ENCODE peak calls at places on chromosomes 2 and 18, in six cellular contexts. One of them, this sample, is unnamed. For H3K4me1, the result is how much of the 10 kb centered on the place peaks cover.

GRCh38 chr2:199273043-199273647 is 184.6 kb downstream of the SATB2 start:
- DNase-seq in adrenal gland: no peak
- DNase-seq in colonic mucosa: no peak
- DNase-seq in right atrium auricular region: no peak
- DNase-seq in body of pancreas: no peak
- DNase-seq in CD8-positive, alpha-beta T cell: no peak
- DNase-seq in this sample: no peak

GRCh38 chr2:206083602-206084467 is 2.1 kb downstream of the INO80D start:
- DNase-seq in body of pancreas: peak
- DNase-seq in CD8-positive, alpha-beta T cell: peak
- DNase-seq in adrenal gland: no peak
- DNase-seq in right atrium auricular region: no peak
- DNase-seq in colonic mucosa: peak
- DNase-seq in this sample: no peak

GRCh38 chr2:65064728-65065552 is 8.7 kb downstream of the CEP68 start:
- DNase-seq in CD8-positive, alpha-beta T cell: peak
- DNase-seq in colonic mucosa: peak
- DNase-seq in right atrium auricular region: peak
- DNase-seq in body of pancreas: peak
- DNase-seq in adrenal gland: peak
- DNase-seq in this sample: peak

GRCh38 chr2:214839464-214839863 is 30.0 kb upstream of the BARD1 start:
- DNase-seq in adrenal gland: no peak
- DNase-seq in body of pancreas: no peak
- DNase-seq in CD8-positive, alpha-beta T cell: no peak
- DNase-seq in right atrium auricular region: no peak
- DNase-seq in colonic mucosa: no peak
- DNase-seq in this sample: no peak

GRCh38 chr2:112765251-112765650 is 842 bp upstream of the CKAP2L start:
- DNase-seq in right atrium auricular region: no peak
- DNase-seq in adrenal gland: no peak
- DNase-seq in colonic mucosa: no peak
- DNase-seq in body of pancreas: no peak
- DNase-seq in CD8-positive, alpha-beta T cell: no peak
- DNase-seq in this sample: no peak

GRCh38 chr2:67389286-67389685 is 7.8 kb upstream of the ETAA1 start:
- DNase-seq in CD8-positive, alpha-beta T cell: no peak
- DNase-seq in right atrium auricular region: no peak
- DNase-seq in body of pancreas: no peak
- DNase-seq in adrenal gland: no peak
- DNase-seq in colonic mucosa: no peak
- DNase-seq in this sample: no peak

GRCh38 chr2:85257359-85258193 is 70.2 kb downstream of the TGOLN2 start:
- DNase-seq in colonic mucosa: no peak
- DNase-seq in body of pancreas: no peak
- DNase-seq in CD8-positive, alpha-beta T cell: no peak
- DNase-seq in right atrium auricular region: no peak
- DNase-seq in adrenal gland: no peak
- DNase-seq in this sample: no peak

GRCh38 chr2:222105046-222105445 is 193.8 kb downstream of the PAX3 start:
- DNase-seq in body of pancreas: no peak
- DNase-seq in CD8-positive, alpha-beta T cell: no peak
- DNase-seq in right atrium auricular region: no peak
- DNase-seq in colonic mucosa: no peak
- DNase-seq in adrenal gland: no peak
- DNase-seq in this sample: no peak

GRCh38 chr2:42967959-42968674 is 175.7 kb upstream of the HAAO start:
- DNase-seq in body of pancreas: peak
- DNase-seq in CD8-positive, alpha-beta T cell: no peak
- DNase-seq in adrenal gland: no peak
- DNase-seq in colonic mucosa: no peak
- DNase-seq in right atrium auricular region: peak
- DNase-seq in this sample: no peak

GRCh38 chr2:218802595-218802994 is 20.6 kb downstream of the CYP27A1 start:
- DNase-seq in CD8-positive, alpha-beta T cell: no peak
- DNase-seq in right atrium auricular region: no peak
- DNase-seq in colonic mucosa: no peak
- DNase-seq in adrenal gland: no peak
- DNase-seq in body of pancreas: no peak
- DNase-seq in this sample: no peak

GRCh38 chr2:2260691-2261268 is 70.3 kb downstream of the MYT1L start:
- DNase-seq in CD8-positive, alpha-beta T cell: no peak
- DNase-seq in body of pancreas: no peak
- DNase-seq in colonic mucosa: no peak
- DNase-seq in adrenal gland: no peak
- DNase-seq in right atrium auricular region: no peak
- DNase-seq in this sample: peak

GRCh38 chr2:25245141-25245540 is 76.8 kb upstream of the POMC start:
- DNase-seq in CD8-positive, alpha-beta T cell: no peak
- DNase-seq in colonic mucosa: no peak
- DNase-seq in adrenal gland: no peak
- DNase-seq in right atrium auricular region: no peak
- DNase-seq in body of pancreas: no peak
- DNase-seq in this sample: no peak

GRCh38 chr18:26566874-26567273 is 18.5 kb upstream of the KCTD1 start:
- DNase-seq in right atrium auricular region: no peak
- DNase-seq in adrenal gland: no peak
- DNase-seq in CD8-positive, alpha-beta T cell: no peak
- DNase-seq in colonic mucosa: no peak
- DNase-seq in body of pancreas: no peak
- DNase-seq in this sample: no peak

GRCh38 chr2:65456074-65456473 is 23.7 kb upstream of the SPRED2 start:
- DNase-seq in colonic mucosa: no peak
- DNase-seq in adrenal gland: no peak
- DNase-seq in right atrium auricular region: no peak
- DNase-seq in body of pancreas: no peak
- DNase-seq in CD8-positive, alpha-beta T cell: no peak
- DNase-seq in this sample: no peak

GRCh38 chr2:19881221-19881620 is 20.6 kb downstream of the TTC32 start:
- DNase-seq in body of pancreas: no peak
- DNase-seq in right atrium auricular region: peak
- DNase-seq in colonic mucosa: peak
- DNase-seq in adrenal gland: no peak
- DNase-seq in CD8-positive, alpha-beta T cell: no peak
- DNase-seq in this sample: no peak

GRCh38 chr18:48325115-48325670 is 84.0 kb downstream of the ZBTB7C start:
- DNase-seq in adrenal gland: no peak
- DNase-seq in colonic mucosa: no peak
- DNase-seq in body of pancreas: no peak
- DNase-seq in right atrium auricular region: no peak
- DNase-seq in CD8-positive, alpha-beta T cell: no peak
- DNase-seq in this sample: no peak

GRCh38 chr18:75250471-75250821 is 39.8 kb downstream of the TSHZ1 start:
- DNase-seq in adrenal gland: no peak
- DNase-seq in colonic mucosa: no peak
- DNase-seq in right atrium auricular region: no peak
- DNase-seq in CD8-positive, alpha-beta T cell: no peak
- DNase-seq in body of pancreas: no peak
- DNase-seq in this sample: no peak

GRCh38 chr2:71459084-71459431 is 5.7 kb downstream of the DYSF start:
- DNase-seq in colonic mucosa: no peak
- DNase-seq in right atrium auricular region: peak
- DNase-seq in CD8-positive, alpha-beta T cell: no peak
- DNase-seq in adrenal gland: peak
- DNase-seq in body of pancreas: no peak
- DNase-seq in this sample: no peak

GRCh38 chr2:96396587-96396986 is 61.0 kb downstream of the NCAPH start:
- DNase-seq in adrenal gland: no peak
- DNase-seq in body of pancreas: no peak
- DNase-seq in right atrium auricular region: peak
- DNase-seq in CD8-positive, alpha-beta T cell: no peak
- DNase-seq in colonic mucosa: no peak
- DNase-seq in this sample: peak
- H3K4me3 ChIP-seq in adrenal gland: no peak
- H3K4me3 ChIP-seq in body of pancreas: no peak
- H3K4me3 ChIP-seq in right atrium auricular region: no peak
- H3K4me3 ChIP-seq in CD8-positive, alpha-beta T cell: no peak
- H3K4me3 ChIP-seq in colonic mucosa: no peak
- H3K4me3 ChIP-seq in this sample: no peak

GRCh38 chr18:8798996-8799395 is 93.6 kb downstream of the MTCL1 start:
- DNase-seq in colonic mucosa: peak
- DNase-seq in CD8-positive, alpha-beta T cell: no peak
- DNase-seq in right atrium auricular region: no peak
- DNase-seq in adrenal gland: no peak
- DNase-seq in body of pancreas: no peak
- DNase-seq in this sample: no peak
- H3K27ac ChIP-seq in colonic mucosa: no peak
- H3K27ac ChIP-seq in CD8-positive, alpha-beta T cell: no peak
- H3K27ac ChIP-seq in right atrium auricular region: no peak
- H3K27ac ChIP-seq in adrenal gland: no peak
- H3K27ac ChIP-seq in body of pancreas: peak
- H3K27ac ChIP-seq in this sample: no peak

GRCh38 chr2:189538402-189538801 is 42.2 kb downstream of the SLC40A1 start:
- DNase-seq in colonic mucosa: no peak
- DNase-seq in right atrium auricular region: no peak
- DNase-seq in CD8-positive, alpha-beta T cell: no peak
- DNase-seq in body of pancreas: no peak
- DNase-seq in adrenal gland: no peak
- DNase-seq in this sample: no peak
- H3K4me1 ChIP-seq in colonic mucosa: under half
- H3K4me1 ChIP-seq in right atrium auricular region: under half
- H3K4me1 ChIP-seq in CD8-positive, alpha-beta T cell: under half
- H3K4me1 ChIP-seq in body of pancreas: under half
- H3K4me1 ChIP-seq in adrenal gland: under half
- H3K4me1 ChIP-seq in this sample: under half

GRCh38 chr18:46660955-46661749 is 4.1 kb upstream of the LOXHD1 start:
- DNase-seq in colonic mucosa: no peak
- DNase-seq in adrenal gland: peak
- DNase-seq in body of pancreas: peak
- DNase-seq in CD8-positive, alpha-beta T cell: no peak
- DNase-seq in right atrium auricular region: no peak
- DNase-seq in this sample: no peak

GRCh38 chr18:46659484-46659883 is 2.5 kb upstream of the LOXHD1 start:
- DNase-seq in right atrium auricular region: no peak
- DNase-seq in CD8-positive, alpha-beta T cell: no peak
- DNase-seq in adrenal gland: no peak
- DNase-seq in colonic mucosa: no peak
- DNase-seq in body of pancreas: no peak
- DNase-seq in this sample: no peak

GRCh38 chr18:46656326-46657114 is 500 bp downstream of the LOXHD1 start:
- DNase-seq in right atrium auricular region: no peak
- DNase-seq in body of pancreas: no peak
- DNase-seq in CD8-positive, alpha-beta T cell: no peak
- DNase-seq in colonic mucosa: no peak
- DNase-seq in adrenal gland: no peak
- DNase-seq in this sample: no peak

GRCh38 chr18:46657115-46657955 is at the start of gene LOXHD1:
- DNase-seq in CD8-positive, alpha-beta T cell: no peak
- DNase-seq in right atrium auricular region: no peak
- DNase-seq in body of pancreas: no peak
- DNase-seq in adrenal gland: no peak
- DNase-seq in colonic mucosa: no peak
- DNase-seq in this sample: no peak
- H3K4me3 ChIP-seq in CD8-positive, alpha-beta T cell: no peak
- H3K4me3 ChIP-seq in right atrium auricular region: no peak
- H3K4me3 ChIP-seq in body of pancreas: no peak
- H3K4me3 ChIP-seq in adrenal gland: no peak
- H3K4me3 ChIP-seq in colonic mucosa: no peak
- H3K4me3 ChIP-seq in this sample: no peak

GRCh38 chr2:237885931-237886701 is 26.7 kb downstream of the RAMP1 start:
- DNase-seq in adrenal gland: peak
- DNase-seq in body of pancreas: peak
- DNase-seq in CD8-positive, alpha-beta T cell: no peak
- DNase-seq in right atrium auricular region: peak
- DNase-seq in colonic mucosa: no peak
- DNase-seq in this sample: peak

GRCh38 chr2:237883951-237884392 is 24.5 kb downstream of the RAMP1 start:
- DNase-seq in CD8-positive, alpha-beta T cell: no peak
- DNase-seq in colonic mucosa: no peak
- DNase-seq in body of pancreas: no peak
- DNase-seq in right atrium auricular region: no peak
- DNase-seq in adrenal gland: no peak
- DNase-seq in this sample: no peak

GRCh38 chr2:237885171-237885930 is 25.9 kb downstream of the RAMP1 start:
- DNase-seq in colonic mucosa: no peak
- DNase-seq in adrenal gland: no peak
- DNase-seq in body of pancreas: no peak
- DNase-seq in right atrium auricular region: no peak
- DNase-seq in CD8-positive, alpha-beta T cell: no peak
- DNase-seq in this sample: no peak

GRCh38 chr2:237882510-237883481 is 23.4 kb downstream of the RAMP1 start:
- DNase-seq in right atrium auricular region: no peak
- DNase-seq in body of pancreas: peak
- DNase-seq in colonic mucosa: no peak
- DNase-seq in adrenal gland: no peak
- DNase-seq in CD8-positive, alpha-beta T cell: no peak
- DNase-seq in this sample: no peak

GRCh38 chr2:237884681-237885080 is 25.3 kb downstream of the RAMP1 start:
- DNase-seq in CD8-positive, alpha-beta T cell: no peak
- DNase-seq in colonic mucosa: no peak
- DNase-seq in body of pancreas: no peak
- DNase-seq in adrenal gland: no peak
- DNase-seq in right atrium auricular region: no peak
- DNase-seq in this sample: no peak
- H3K27ac ChIP-seq in CD8-positive, alpha-beta T cell: no peak
- H3K27ac ChIP-seq in colonic mucosa: no peak
- H3K27ac ChIP-seq in body of pancreas: no peak
- H3K27ac ChIP-seq in adrenal gland: no peak
- H3K27ac ChIP-seq in right atrium auricular region: peak
- H3K27ac ChIP-seq in this sample: no peak

DNA sequence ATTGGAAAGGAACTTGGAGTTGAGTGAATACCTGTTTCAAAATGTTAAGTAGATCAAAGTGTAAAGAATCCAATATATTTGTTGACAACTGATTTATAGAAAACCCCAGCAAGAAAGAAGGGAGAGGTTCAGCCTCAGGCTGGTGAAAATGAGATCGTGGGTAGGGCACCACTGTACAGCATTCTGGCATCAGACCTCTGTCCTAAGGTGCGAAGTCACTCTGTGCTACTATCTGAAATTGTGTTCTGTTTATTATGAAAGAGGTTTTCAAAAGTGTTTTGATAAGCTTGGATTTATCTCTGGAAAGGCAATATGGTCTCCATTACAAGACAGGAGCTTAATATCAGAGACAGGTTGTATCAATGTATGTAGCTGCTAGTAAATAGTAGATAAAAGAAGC is 80.5 kb upstream of the MAP4K3 start:
- DNase-seq in colonic mucosa: no peak
- DNase-seq in body of pancreas: no peak
- DNase-seq in right atrium auricular region: no peak
- DNase-seq in adrenal gland: no peak
- DNase-seq in CD8-positive, alpha-beta T cell: no peak
- DNase-seq in this sample: no peak
- H3K4me1 ChIP-seq in colonic mucosa: under half
- H3K4me1 ChIP-seq in body of pancreas: under half
- H3K4me1 ChIP-seq in right atrium auricular region: half or more
- H3K4me1 ChIP-seq in adrenal gland: under half
- H3K4me1 ChIP-seq in CD8-positive, alpha-beta T cell: under half
- H3K4me1 ChIP-seq in this sample: half or more

GRCh38 chr2:44004735-44005602 is 9.2 kb upstream of the LRPPRC start:
- DNase-seq in CD8-positive, alpha-beta T cell: no peak
- DNase-seq in right atrium auricular region: no peak
- DNase-seq in colonic mucosa: no peak
- DNase-seq in body of pancreas: peak
- DNase-seq in adrenal gland: no peak
- DNase-seq in this sample: no peak
- H3K4me3 ChIP-seq in CD8-positive, alpha-beta T cell: no peak
- H3K4me3 ChIP-seq in right atrium auricular region: no peak
- H3K4me3 ChIP-seq in colonic mucosa: no peak
- H3K4me3 ChIP-seq in body of pancreas: no peak
- H3K4me3 ChIP-seq in adrenal gland: no peak
- H3K4me3 ChIP-seq in this sample: no peak

GRCh38 chr2:172000696-172001361 is 1.1 kb downstream of the METAP1D start:
- DNase-seq in colonic mucosa: no peak
- DNase-seq in CD8-positive, alpha-beta T cell: no peak
- DNase-seq in body of pancreas: no peak
- DNase-seq in adrenal gland: no peak
- DNase-seq in right atrium auricular region: no peak
- DNase-seq in this sample: no peak
- H3K27ac ChIP-seq in colonic mucosa: no peak
- H3K27ac ChIP-seq in CD8-positive, alpha-beta T cell: no peak
- H3K27ac ChIP-seq in body of pancreas: no peak
- H3K27ac ChIP-seq in adrenal gland: no peak
- H3K27ac ChIP-seq in right atrium auricular region: no peak
- H3K27ac ChIP-seq in this sample: no peak